ENCODE peak calls at places on chromosomes 2 and 18, in nine cellular contexts. One of them, this sample, is unnamed.

GRCh38 chr18:48021273-48021914 is 90.9 kb upstream of the SMAD2 start:
- DNase-seq in bronchial epithelial cell: no peak
- DNase-seq in sigmoid colon: peak
- DNase-seq in heart right ventricle: no peak
- DNase-seq in neural progenitor cell: no peak
- DNase-seq in fibroblast of villous mesenchyme: no peak
- DNase-seq in cardiac muscle cell: no peak
- DNase-seq in uterus: no peak
- DNase-seq in Peyer's patch: no peak
- DNase-seq in this sample: no peak

GRCh38 chr2:53575606-53576360 is 191.8 kb upstream of the CHAC2 start:
- DNase-seq in uterus: no peak
- DNase-seq in cardiac muscle cell: no peak
- DNase-seq in sigmoid colon: no peak
- DNase-seq in bronchial epithelial cell: no peak
- DNase-seq in Peyer's patch: no peak
- DNase-seq in fibroblast of villous mesenchyme: peak
- DNase-seq in neural progenitor cell: peak
- DNase-seq in heart right ventricle: no peak
- DNase-seq in this sample: no peak

GRCh38 chr18:79682896-79683625 is 3.5 kb downstream of the CTDP1 start:
- DNase-seq in uterus: no peak
- DNase-seq in fibroblast of villous mesenchyme: no peak
- DNase-seq in cardiac muscle cell: no peak
- DNase-seq in sigmoid colon: no peak
- DNase-seq in Peyer's patch: no peak
- DNase-seq in bronchial epithelial cell: no peak
- DNase-seq in neural progenitor cell: no peak
- DNase-seq in heart right ventricle: no peak
- DNase-seq in this sample: no peak

GRCh38 chr18:58793361-58793760 is 71.3 kb upstream of the ZNF532 start:
- DNase-seq in Peyer's patch: no peak
- DNase-seq in uterus: peak
- DNase-seq in fibroblast of villous mesenchyme: peak
- DNase-seq in sigmoid colon: peak
- DNase-seq in cardiac muscle cell: peak
- DNase-seq in bronchial epithelial cell: peak
- DNase-seq in neural progenitor cell: no peak
- DNase-seq in heart right ventricle: no peak
- DNase-seq in this sample: peak

GRCh38 chr2:44680983-44681481 is 260.5 kb upstream of the SIX3 start:
- DNase-seq in neural progenitor cell: peak
- DNase-seq in heart right ventricle: no peak
- DNase-seq in cardiac muscle cell: no peak
- DNase-seq in fibroblast of villous mesenchyme: peak
- DNase-seq in sigmoid colon: no peak
- DNase-seq in bronchial epithelial cell: no peak
- DNase-seq in Peyer's patch: no peak
- DNase-seq in uterus: no peak
- DNase-seq in this sample: no peak

GRCh38 chr18:10437837-10438236 is 16.6 kb upstream of the APCDD1 start:
- DNase-seq in Peyer's patch: no peak
- DNase-seq in fibroblast of villous mesenchyme: no peak
- DNase-seq in sigmoid colon: no peak
- DNase-seq in cardiac muscle cell: no peak
- DNase-seq in bronchial epithelial cell: no peak
- DNase-seq in heart right ventricle: no peak
- DNase-seq in neural progenitor cell: no peak
- DNase-seq in uterus: no peak
- DNase-seq in this sample: no peak

GRCh38 chr2:241762933-241763369 is 13.7 kb upstream of the GAL3ST2 start:
- DNase-seq in cardiac muscle cell: no peak
- DNase-seq in heart right ventricle: no peak
- DNase-seq in uterus: no peak
- DNase-seq in bronchial epithelial cell: no peak
- DNase-seq in Peyer's patch: peak
- DNase-seq in sigmoid colon: peak
- DNase-seq in fibroblast of villous mesenchyme: no peak
- DNase-seq in neural progenitor cell: no peak
- DNase-seq in this sample: no peak

GRCh38 chr2:192267484-192267883 is 72.8 kb upstream of the TMEFF2 start:
- DNase-seq in bronchial epithelial cell: peak
- DNase-seq in fibroblast of villous mesenchyme: peak
- DNase-seq in cardiac muscle cell: no peak
- DNase-seq in heart right ventricle: no peak
- DNase-seq in sigmoid colon: no peak
- DNase-seq in Peyer's patch: no peak
- DNase-seq in neural progenitor cell: no peak
- DNase-seq in uterus: no peak
- DNase-seq in this sample: peak

GRCh38 chr2:225355788-225356187 is 43.7 kb upstream of the NYAP2 start:
- DNase-seq in cardiac muscle cell: no peak
- DNase-seq in neural progenitor cell: no peak
- DNase-seq in sigmoid colon: no peak
- DNase-seq in heart right ventricle: no peak
- DNase-seq in Peyer's patch: no peak
- DNase-seq in bronchial epithelial cell: no peak
- DNase-seq in fibroblast of villous mesenchyme: no peak
- DNase-seq in uterus: no peak
- DNase-seq in this sample: no peak

GRCh38 chr18:43571078-43571689 is 293.9 kb upstream of the SYT4 start:
- DNase-seq in sigmoid colon: no peak
- DNase-seq in neural progenitor cell: peak
- DNase-seq in cardiac muscle cell: peak
- DNase-seq in heart right ventricle: no peak
- DNase-seq in fibroblast of villous mesenchyme: peak
- DNase-seq in uterus: peak
- DNase-seq in Peyer's patch: no peak
- DNase-seq in bronchial epithelial cell: peak
- DNase-seq in this sample: peak

GRCh38 chr2:207320381-207321159 is 154.8 kb upstream of the KLF7 start:
- DNase-seq in neural progenitor cell: no peak
- DNase-seq in sigmoid colon: no peak
- DNase-seq in fibroblast of villous mesenchyme: peak
- DNase-seq in Peyer's patch: no peak
- DNase-seq in uterus: no peak
- DNase-seq in heart right ventricle: no peak
- DNase-seq in bronchial epithelial cell: no peak
- DNase-seq in cardiac muscle cell: no peak
- DNase-seq in this sample: no peak

GRCh38 chr2:237291138-237291792 is 122.7 kb downstream of the COL6A3 start:
- DNase-seq in neural progenitor cell: no peak
- DNase-seq in Peyer's patch: peak
- DNase-seq in heart right ventricle: peak
- DNase-seq in bronchial epithelial cell: peak
- DNase-seq in uterus: peak
- DNase-seq in fibroblast of villous mesenchyme: peak
- DNase-seq in cardiac muscle cell: peak
- DNase-seq in sigmoid colon: peak
- DNase-seq in this sample: peak

GRCh38 chr2:219281588-219281987 is 2.4 kb downstream of the DNAJB2 start:
- DNase-seq in bronchial epithelial cell: no peak
- DNase-seq in Peyer's patch: no peak
- DNase-seq in fibroblast of villous mesenchyme: no peak
- DNase-seq in sigmoid colon: peak
- DNase-seq in uterus: no peak
- DNase-seq in heart right ventricle: no peak
- DNase-seq in cardiac muscle cell: no peak
- DNase-seq in neural progenitor cell: no peak
- DNase-seq in this sample: no peak

GRCh38 chr2:160372585-160372984 is 121.0 kb downstream of the RBMS1 start:
- DNase-seq in heart right ventricle: no peak
- DNase-seq in Peyer's patch: no peak
- DNase-seq in uterus: no peak
- DNase-seq in sigmoid colon: no peak
- DNase-seq in bronchial epithelial cell: no peak
- DNase-seq in neural progenitor cell: no peak
- DNase-seq in cardiac muscle cell: no peak
- DNase-seq in fibroblast of villous mesenchyme: peak
- DNase-seq in this sample: no peak

GRCh38 chr2:231714639-231715498 is 6.5 kb downstream of the PTMA start:
- DNase-seq in cardiac muscle cell: peak
- DNase-seq in bronchial epithelial cell: peak
- DNase-seq in Peyer's patch: peak
- DNase-seq in heart right ventricle: peak
- DNase-seq in uterus: peak
- DNase-seq in fibroblast of villous mesenchyme: peak
- DNase-seq in neural progenitor cell: peak
- DNase-seq in sigmoid colon: peak
- DNase-seq in this sample: peak

GRCh38 chr2:40760071-40760666 is 308.3 kb upstream of the SLC8A1 start:
- DNase-seq in heart right ventricle: peak
- DNase-seq in uterus: peak
- DNase-seq in Peyer's patch: no peak
- DNase-seq in cardiac muscle cell: peak
- DNase-seq in sigmoid colon: peak
- DNase-seq in bronchial epithelial cell: peak
- DNase-seq in fibroblast of villous mesenchyme: peak
- DNase-seq in neural progenitor cell: peak
- DNase-seq in this sample: peak

GRCh38 chr2:64955467-64955866 is 33.7 kb upstream of the SLC1A4 start:
- DNase-seq in heart right ventricle: no peak
- DNase-seq in uterus: no peak
- DNase-seq in sigmoid colon: no peak
- DNase-seq in fibroblast of villous mesenchyme: no peak
- DNase-seq in bronchial epithelial cell: no peak
- DNase-seq in Peyer's patch: no peak
- DNase-seq in cardiac muscle cell: no peak
- DNase-seq in neural progenitor cell: no peak
- DNase-seq in this sample: no peak

GRCh38 chr2:188314314-188315054 is 22.8 kb downstream of the GULP1 start:
- DNase-seq in cardiac muscle cell: no peak
- DNase-seq in heart right ventricle: no peak
- DNase-seq in Peyer's patch: no peak
- DNase-seq in neural progenitor cell: peak
- DNase-seq in sigmoid colon: no peak
- DNase-seq in uterus: no peak
- DNase-seq in bronchial epithelial cell: no peak
- DNase-seq in fibroblast of villous mesenchyme: no peak
- DNase-seq in this sample: no peak

GRCh38 chr2:88765154-88765948 is 73.9 kb downstream of the RPIA start:
- DNase-seq in heart right ventricle: no peak
- DNase-seq in sigmoid colon: no peak
- DNase-seq in Peyer's patch: peak
- DNase-seq in bronchial epithelial cell: peak
- DNase-seq in cardiac muscle cell: peak
- DNase-seq in neural progenitor cell: peak
- DNase-seq in fibroblast of villous mesenchyme: no peak
- DNase-seq in uterus: no peak
- DNase-seq in this sample: peak
- H3K4me3 ChIP-seq in heart right ventricle: peak
- H3K4me3 ChIP-seq in sigmoid colon: peak
- H3K4me3 ChIP-seq in Peyer's patch: peak
- H3K4me3 ChIP-seq in bronchial epithelial cell: no peak
- H3K4me3 ChIP-seq in cardiac muscle cell: peak
- H3K4me3 ChIP-seq in neural progenitor cell: peak
- H3K4me3 ChIP-seq in fibroblast of villous mesenchyme: no peak
- H3K4me3 ChIP-seq in uterus: no peak
- H3K4me3 ChIP-seq in this sample: peak

DNA sequence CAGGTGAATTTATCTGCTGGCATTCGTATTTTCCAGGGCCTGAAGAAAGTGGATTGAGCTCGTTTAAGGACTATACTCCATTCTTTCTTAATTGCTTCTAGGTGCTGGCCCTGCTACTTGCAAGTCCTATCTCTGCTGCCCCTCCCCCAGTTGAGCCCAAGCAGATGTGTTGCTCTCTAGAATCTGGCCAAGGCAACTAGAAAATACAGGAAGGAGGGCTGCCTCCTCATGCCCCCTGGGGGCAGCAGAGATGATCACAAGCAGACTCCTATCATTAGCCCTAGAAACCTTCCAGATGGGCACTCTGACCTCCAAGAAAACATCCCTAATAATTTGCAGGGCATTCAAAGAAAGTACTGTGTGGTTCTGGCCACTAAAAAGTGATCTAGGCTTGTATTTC is 72.5 kb upstream of the CYP26B1 start:
- DNase-seq in cardiac muscle cell: peak
- DNase-seq in heart right ventricle: no peak
- DNase-seq in uterus: no peak
- DNase-seq in bronchial epithelial cell: no peak
- DNase-seq in neural progenitor cell: peak
- DNase-seq in Peyer's patch: no peak
- DNase-seq in fibroblast of villous mesenchyme: peak
- DNase-seq in sigmoid colon: no peak
- DNase-seq in this sample: no peak
- TF ChIP-seq CTCF in cardiac muscle cell: peak
- TF ChIP-seq CTCF in heart right ventricle: peak
- TF ChIP-seq CTCF in uterus: no peak
- TF ChIP-seq CTCF in bronchial epithelial cell: peak
- TF ChIP-seq CTCF in neural progenitor cell: peak
- TF ChIP-seq CTCF in Peyer's patch: no peak
- TF ChIP-seq CTCF in fibroblast of villous mesenchyme: peak
- TF ChIP-seq CTCF in sigmoid colon: no peak
- TF ChIP-seq CTCF in this sample: peak

DNA sequence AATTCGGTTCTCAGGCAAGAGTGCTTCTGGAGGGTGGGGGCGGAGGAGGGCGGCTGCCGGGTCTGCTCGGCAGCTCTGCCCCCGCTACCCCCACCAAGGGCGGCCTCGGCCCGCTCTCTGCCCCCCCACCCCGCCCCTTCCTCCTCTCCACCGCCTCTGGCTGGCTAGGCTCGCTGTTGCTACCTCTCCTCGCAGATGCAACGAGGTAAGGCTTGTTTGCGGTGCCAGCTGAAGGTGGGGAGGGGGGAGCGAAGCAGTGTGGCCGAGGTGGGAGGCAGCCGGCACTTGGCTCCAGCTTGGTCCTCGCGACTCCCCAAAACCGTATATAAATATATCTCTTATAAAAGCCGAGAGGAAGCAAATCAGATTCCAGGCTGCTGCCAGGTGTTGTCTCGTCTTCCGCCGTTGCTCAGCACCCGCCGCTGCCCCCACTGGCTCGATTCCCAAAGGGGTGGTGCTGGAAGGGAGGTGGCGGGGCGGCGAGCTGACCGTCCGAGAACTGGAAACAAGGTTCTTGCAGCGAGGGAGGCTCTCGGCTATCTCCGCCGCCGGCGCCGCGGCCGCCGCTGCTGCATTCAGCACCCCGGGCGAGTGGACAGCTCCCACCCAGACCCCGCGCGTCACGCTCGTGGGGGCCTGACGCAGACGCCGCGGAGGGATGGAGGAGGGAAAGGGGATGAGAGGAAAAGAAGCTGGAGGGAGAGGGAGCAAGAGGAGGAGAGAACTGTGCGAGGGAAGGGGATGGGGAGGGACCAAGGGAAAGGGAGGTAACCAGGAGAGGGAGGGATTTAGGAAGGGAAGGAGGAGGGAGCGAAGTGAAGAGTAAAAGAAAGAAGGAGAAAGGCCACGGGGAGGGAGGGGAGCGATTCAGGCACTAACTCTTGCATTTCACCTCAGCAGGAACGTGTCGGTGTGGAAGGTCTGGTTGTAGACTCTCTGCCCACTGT is at the start of gene MARCHF4:
- DNase-seq in cardiac muscle cell: peak
- DNase-seq in fibroblast of villous mesenchyme: peak
- DNase-seq in uterus: peak
- DNase-seq in heart right ventricle: peak
- DNase-seq in neural progenitor cell: peak
- DNase-seq in bronchial epithelial cell: peak
- DNase-seq in Peyer's patch: peak
- DNase-seq in sigmoid colon: peak
- DNase-seq in this sample: peak
- H3K4me3 ChIP-seq in cardiac muscle cell: peak
- H3K4me3 ChIP-seq in fibroblast of villous mesenchyme: peak
- H3K4me3 ChIP-seq in uterus: no peak
- H3K4me3 ChIP-seq in heart right ventricle: peak
- H3K4me3 ChIP-seq in neural progenitor cell: peak
- H3K4me3 ChIP-seq in bronchial epithelial cell: peak
- H3K4me3 ChIP-seq in Peyer's patch: no peak
- H3K4me3 ChIP-seq in sigmoid colon: peak
- H3K4me3 ChIP-seq in this sample: peak

GRCh38 chr2:85789271-85789670 is 35.5 kb downstream of the ATOH8 start:
- DNase-seq in uterus: no peak
- DNase-seq in sigmoid colon: peak
- DNase-seq in fibroblast of villous mesenchyme: no peak
- DNase-seq in neural progenitor cell: no peak
- DNase-seq in heart right ventricle: no peak
- DNase-seq in Peyer's patch: no peak
- DNase-seq in bronchial epithelial cell: no peak
- DNase-seq in cardiac muscle cell: no peak
- DNase-seq in this sample: no peak
- TF ChIP-seq CTCF in uterus: no peak
- TF ChIP-seq CTCF in sigmoid colon: no peak
- TF ChIP-seq CTCF in fibroblast of villous mesenchyme: no peak
- TF ChIP-seq CTCF in neural progenitor cell: no peak
- TF ChIP-seq CTCF in heart right ventricle: no peak
- TF ChIP-seq CTCF in Peyer's patch: no peak
- TF ChIP-seq CTCF in bronchial epithelial cell: no peak
- TF ChIP-seq CTCF in cardiac muscle cell: no peak
- TF ChIP-seq CTCF in this sample: no peak

This sample was measured in foreskin fibroblast.